ENCODE peak calls at places on chromosomes 6 and 20, in ten cellular contexts. One of them, this sample, is unnamed.

GRCh38 chr6:146870765-146871164 is 272.0 kb downstream of the ADGB start:
- DNase-seq in cardiac fibroblast: no peak
- DNase-seq in IMR-90: no peak
- DNase-seq in right atrium auricular region: no peak
- DNase-seq in HL-60: no peak
- DNase-seq in spleen: no peak
- DNase-seq in HFFc6: no peak
- DNase-seq in GM06990: no peak
- DNase-seq in astrocyte: no peak
- DNase-seq in left lung: no peak
- DNase-seq in this sample: no peak

GRCh38 chr20:35886537-35886936 is 67.8 kb downstream of the SCAND1 start:
- DNase-seq in right atrium auricular region: no peak
- DNase-seq in HFFc6: no peak
- DNase-seq in GM06990: no peak
- DNase-seq in IMR-90: no peak
- DNase-seq in spleen: no peak
- DNase-seq in cardiac fibroblast: no peak
- DNase-seq in astrocyte: no peak
- DNase-seq in left lung: no peak
- DNase-seq in HL-60: no peak
- DNase-seq in this sample: no peak

GRCh38 chr20:35934050-35934449 is 20.3 kb downstream of the SCAND1 start:
- DNase-seq in right atrium auricular region: no peak
- DNase-seq in IMR-90: no peak
- DNase-seq in astrocyte: no peak
- DNase-seq in GM06990: no peak
- DNase-seq in cardiac fibroblast: no peak
- DNase-seq in left lung: no peak
- DNase-seq in spleen: no peak
- DNase-seq in HL-60: no peak
- DNase-seq in HFFc6: no peak
- DNase-seq in this sample: no peak

GRCh38 chr20:1838479-1839279 is 56.5 kb upstream of the SIRPA start:
- DNase-seq in IMR-90: no peak
- DNase-seq in right atrium auricular region: no peak
- DNase-seq in spleen: no peak
- DNase-seq in left lung: no peak
- DNase-seq in cardiac fibroblast: no peak
- DNase-seq in HFFc6: no peak
- DNase-seq in GM06990: no peak
- DNase-seq in astrocyte: no peak
- DNase-seq in HL-60: no peak
- DNase-seq in this sample: no peak

GRCh38 chr6:11354019-11354418 is 121.6 kb upstream of the NEDD9 start:
- DNase-seq in astrocyte: peak; percentile 83
- DNase-seq in spleen: no peak
- DNase-seq in left lung: no peak
- DNase-seq in HL-60: no peak
- DNase-seq in HFFc6: no peak
- DNase-seq in IMR-90: peak; percentile 58
- DNase-seq in right atrium auricular region: peak; percentile 81
- DNase-seq in GM06990: no peak
- DNase-seq in cardiac fibroblast: peak; percentile 84
- DNase-seq in this sample: peak; percentile 90

GRCh38 chr6:100721256-100721655 is 159.9 kb downstream of the ASCC3 start:
- DNase-seq in IMR-90: peak; percentile 9
- DNase-seq in left lung: no peak
- DNase-seq in right atrium auricular region: no peak
- DNase-seq in HFFc6: no peak
- DNase-seq in spleen: no peak
- DNase-seq in HL-60: no peak
- DNase-seq in GM06990: no peak
- DNase-seq in cardiac fibroblast: no peak
- DNase-seq in astrocyte: no peak
- DNase-seq in this sample: no peak

GRCh38 chr20:50251992-50252491 is 61.4 kb downstream of the CEBPB start:
- DNase-seq in GM06990: no peak
- DNase-seq in HL-60: no peak
- DNase-seq in left lung: no peak
- DNase-seq in astrocyte: peak; percentile 64
- DNase-seq in HFFc6: peak; percentile 76
- DNase-seq in IMR-90: peak; percentile 87
- DNase-seq in spleen: no peak
- DNase-seq in right atrium auricular region: no peak
- DNase-seq in cardiac fibroblast: no peak
- DNase-seq in this sample: peak; percentile 96

GRCh38 chr6:3876131-3876530 is 27.0 kb downstream of the FAM50B start:
- DNase-seq in GM06990: no peak
- DNase-seq in left lung: no peak
- DNase-seq in right atrium auricular region: peak; percentile 93
- DNase-seq in cardiac fibroblast: peak; percentile 89
- DNase-seq in spleen: no peak
- DNase-seq in HFFc6: no peak
- DNase-seq in astrocyte: no peak
- DNase-seq in IMR-90: no peak
- DNase-seq in HL-60: no peak
- DNase-seq in this sample: no peak

GRCh38 chr6:56753801-56754200 is 111.1 kb upstream of the DST start:
- DNase-seq in HL-60: no peak
- DNase-seq in astrocyte: no peak
- DNase-seq in IMR-90: no peak
- DNase-seq in cardiac fibroblast: no peak
- DNase-seq in GM06990: no peak
- DNase-seq in HFFc6: no peak
- DNase-seq in spleen: no peak
- DNase-seq in left lung: no peak
- DNase-seq in right atrium auricular region: no peak
- DNase-seq in this sample: no peak

GRCh38 chr6:158744986-158745430 is 74.2 kb downstream of the EZR start:
- DNase-seq in left lung: no peak
- DNase-seq in astrocyte: no peak
- DNase-seq in GM06990: no peak
- DNase-seq in IMR-90: no peak
- DNase-seq in HFFc6: no peak
- DNase-seq in spleen: no peak
- DNase-seq in right atrium auricular region: no peak
- DNase-seq in cardiac fibroblast: peak; percentile 46
- DNase-seq in HL-60: no peak
- DNase-seq in this sample: no peak

GRCh38 chr6:33693186-33694158 is 18.0 kb downstream of the UQCC2 start:
- DNase-seq in IMR-90: no peak
- DNase-seq in right atrium auricular region: no peak
- DNase-seq in spleen: peak; percentile 72
- DNase-seq in HL-60: no peak
- DNase-seq in GM06990: no peak
- DNase-seq in HFFc6: no peak
- DNase-seq in astrocyte: no peak
- DNase-seq in cardiac fibroblast: peak; percentile 12
- DNase-seq in left lung: no peak
- DNase-seq in this sample: peak; percentile 71

GRCh38 chr6:90078513-90079289 is 184.4 kb downstream of the GJA10 start:
- DNase-seq in spleen: no peak
- DNase-seq in left lung: no peak
- DNase-seq in HL-60: peak; percentile 35
- DNase-seq in right atrium auricular region: no peak
- DNase-seq in IMR-90: no peak
- DNase-seq in GM06990: no peak
- DNase-seq in astrocyte: peak; percentile 80
- DNase-seq in cardiac fibroblast: no peak
- DNase-seq in HFFc6: no peak
- DNase-seq in this sample: no peak

GRCh38 chr6:100229512-100229911 is 235.2 kb downstream of the SIM1 start:
- DNase-seq in IMR-90: no peak
- DNase-seq in left lung: no peak
- DNase-seq in right atrium auricular region: no peak
- DNase-seq in astrocyte: no peak
- DNase-seq in HL-60: no peak
- DNase-seq in cardiac fibroblast: no peak
- DNase-seq in HFFc6: no peak
- DNase-seq in GM06990: no peak
- DNase-seq in spleen: no peak
- DNase-seq in this sample: no peak

GRCh38 chr6:89048286-89048923 is 32.1 kb upstream of the PNRC1 start:
- DNase-seq in GM06990: no peak
- DNase-seq in IMR-90: no peak
- DNase-seq in astrocyte: no peak
- DNase-seq in left lung: no peak
- DNase-seq in spleen: no peak
- DNase-seq in cardiac fibroblast: peak; percentile 57
- DNase-seq in HL-60: no peak
- DNase-seq in right atrium auricular region: peak; percentile 50
- DNase-seq in HFFc6: no peak
- DNase-seq in this sample: no peak

GRCh38 chr6:28710466-28711191 is 184.9 kb downstream of the GPX5 start:
- DNase-seq in right atrium auricular region: no peak
- DNase-seq in IMR-90: peak; percentile 58
- DNase-seq in cardiac fibroblast: peak; percentile 25
- DNase-seq in GM06990: peak; percentile 47
- DNase-seq in spleen: no peak
- DNase-seq in HFFc6: peak; percentile 78
- DNase-seq in astrocyte: peak; percentile 47
- DNase-seq in HL-60: no peak
- DNase-seq in left lung: no peak
- DNase-seq in this sample: peak; percentile 84

GRCh38 chr20:54203281-54203680 is 4.6 kb upstream of the PFDN4 start:
- DNase-seq in spleen: no peak
- DNase-seq in astrocyte: no peak
- DNase-seq in right atrium auricular region: no peak
- DNase-seq in cardiac fibroblast: no peak
- DNase-seq in HL-60: no peak
- DNase-seq in GM06990: no peak
- DNase-seq in IMR-90: no peak
- DNase-seq in left lung: no peak
- DNase-seq in HFFc6: no peak
- DNase-seq in this sample: no peak

GRCh38 chr6:5173862-5174643 is 86.7 kb downstream of the LYRM4 start:
- DNase-seq in IMR-90: peak; percentile 19
- DNase-seq in HL-60: no peak
- DNase-seq in left lung: no peak
- DNase-seq in spleen: no peak
- DNase-seq in HFFc6: no peak
- DNase-seq in right atrium auricular region: no peak
- DNase-seq in GM06990: peak; percentile 83
- DNase-seq in astrocyte: no peak
- DNase-seq in cardiac fibroblast: no peak
- DNase-seq in this sample: no peak

GRCh38 chr6:10759312-10759839 is 11.8 kb downstream of the TMEM14B start:
- DNase-seq in IMR-90: peak; percentile 96
- DNase-seq in GM06990: no peak
- DNase-seq in HFFc6: peak; percentile 89
- DNase-seq in astrocyte: peak; percentile 89
- DNase-seq in HL-60: peak; percentile 24
- DNase-seq in left lung: no peak
- DNase-seq in spleen: no peak
- DNase-seq in cardiac fibroblast: peak; percentile 83
- DNase-seq in right atrium auricular region: no peak
- DNase-seq in this sample: no peak

GRCh38 chr20:41352106-41352505 is 11.5 kb downstream of the LPIN3 start:
- DNase-seq in cardiac fibroblast: no peak
- DNase-seq in IMR-90: no peak
- DNase-seq in astrocyte: no peak
- DNase-seq in right atrium auricular region: no peak
- DNase-seq in HFFc6: no peak
- DNase-seq in spleen: no peak
- DNase-seq in left lung: no peak
- DNase-seq in GM06990: no peak
- DNase-seq in HL-60: no peak
- DNase-seq in this sample: peak; percentile 72
- TF ChIP-seq CTCF in cardiac fibroblast: peak; percentile 16
- TF ChIP-seq CTCF in IMR-90: no peak
- TF ChIP-seq CTCF in astrocyte: no peak
- TF ChIP-seq CTCF in right atrium auricular region: no peak
- TF ChIP-seq CTCF in HFFc6: peak; percentile 35
- TF ChIP-seq CTCF in spleen: no peak
- TF ChIP-seq CTCF in left lung: no peak
- TF ChIP-seq CTCF in GM06990: no peak
- TF ChIP-seq CTCF in HL-60: no peak
- TF ChIP-seq CTCF in this sample: no peak

GRCh38 chr6:17812311-17812710 is 105.6 kb upstream of the NUP153 start:
- DNase-seq in IMR-90: no peak
- DNase-seq in cardiac fibroblast: no peak
- DNase-seq in astrocyte: no peak
- DNase-seq in HFFc6: no peak
- DNase-seq in right atrium auricular region: no peak
- DNase-seq in spleen: no peak
- DNase-seq in HL-60: no peak
- DNase-seq in GM06990: no peak
- DNase-seq in left lung: no peak
- DNase-seq in this sample: no peak
- TF ChIP-seq CTCF in IMR-90: no peak
- TF ChIP-seq CTCF in cardiac fibroblast: no peak
- TF ChIP-seq CTCF in astrocyte: no peak
- TF ChIP-seq CTCF in HFFc6: no peak
- TF ChIP-seq CTCF in right atrium auricular region: no peak
- TF ChIP-seq CTCF in spleen: no peak
- TF ChIP-seq CTCF in HL-60: no peak
- TF ChIP-seq CTCF in GM06990: no peak
- TF ChIP-seq CTCF in left lung: no peak
- TF ChIP-seq CTCF in this sample: no peak

GRCh38 chr20:62329389-62330377 is 26.9 kb downstream of the ADRM1 start:
- DNase-seq in astrocyte: no peak
- DNase-seq in IMR-90: no peak
- DNase-seq in HFFc6: no peak
- DNase-seq in left lung: peak; percentile 78
- DNase-seq in right atrium auricular region: no peak
- DNase-seq in GM06990: no peak
- DNase-seq in spleen: no peak
- DNase-seq in HL-60: no peak
- DNase-seq in cardiac fibroblast: no peak
- DNase-seq in this sample: no peak
- TF ChIP-seq CTCF in astrocyte: no peak
- TF ChIP-seq CTCF in IMR-90: no peak
- TF ChIP-seq CTCF in HFFc6: no peak
- TF ChIP-seq CTCF in left lung: no peak
- TF ChIP-seq CTCF in right atrium auricular region: no peak
- TF ChIP-seq CTCF in GM06990: no peak
- TF ChIP-seq CTCF in spleen: no peak
- TF ChIP-seq CTCF in HL-60: no peak
- TF ChIP-seq CTCF in cardiac fibroblast: no peak
- TF ChIP-seq CTCF in this sample: no peak

GRCh38 chr6:8059129-8059528 is 5.1 kb downstream of the BLOC1S5 start:
- DNase-seq in left lung: no peak
- DNase-seq in right atrium auricular region: no peak
- DNase-seq in IMR-90: peak; percentile 63
- DNase-seq in cardiac fibroblast: peak; percentile 74
- DNase-seq in HFFc6: peak; percentile 37
- DNase-seq in GM06990: no peak
- DNase-seq in HL-60: no peak
- DNase-seq in astrocyte: peak; percentile 22
- DNase-seq in spleen: no peak
- DNase-seq in this sample: peak; percentile 83
- TF ChIP-seq CTCF in left lung: no peak
- TF ChIP-seq CTCF in right atrium auricular region: peak; percentile 55
- TF ChIP-seq CTCF in IMR-90: peak; percentile 57
- TF ChIP-seq CTCF in cardiac fibroblast: peak; percentile 17
- TF ChIP-seq CTCF in HFFc6: peak; percentile 75
- TF ChIP-seq CTCF in GM06990: peak; percentile 23
- TF ChIP-seq CTCF in HL-60: no peak
- TF ChIP-seq CTCF in astrocyte: peak; percentile 39
- TF ChIP-seq CTCF in spleen: no peak
- TF ChIP-seq CTCF in this sample: peak; percentile 40